ENCODE peak calls at places on chromosome 14, in eight cellular contexts. L is vagina, Y is A549, G is fibroblast of lung, P is endothelial cell of umbilical vein, O is RWPE1, H is ovary, A is cardiac muscle cell. T is an unnamed sample.

GRCh38 chr14:99884834-99885648 is 91.8 kb downstream of the EML1 start:
- DNase-seq in L (no peak), Y (peak), G (peak), P (peak), O (peak), H (no peak), A (peak), T (peak)

GRCh38 chr14:77615231-77616132 is 955 bp downstream of the SPTLC2 start:
- DNase-seq in L (peak), Y (no peak), G (peak), P (peak), O (no peak), H (no peak), A (peak), T (no peak)

GRCh38 chr14:64081174-64081746 is 212.9 kb downstream of the ESR2 start:
- DNase-seq in L (no peak), Y (no peak), G (no peak), P (no peak), O (no peak), H (no peak), A (no peak), T (no peak)

GRCh38 chr14:106204063-106204462 is 677.7 kb downstream of the TMEM121 start:
- DNase-seq in L (no peak), Y (no peak), G (no peak), P (no peak), O (no peak), H (no peak), A (no peak), T (no peak)

GRCh38 chr14:82667006-82667405 is 1133.4 kb upstream of the SEL1L start:
- DNase-seq in L (no peak), Y (no peak), G (peak), P (no peak), O (no peak), H (no peak), A (no peak), T (no peak)

GRCh38 chr14:71209888-71210287 is 302.6 kb downstream of the PCNX1 start:
- DNase-seq in L (no peak), Y (no peak), G (no peak), P (no peak), O (no peak), H (no peak), A (no peak), T (no peak)

GRCh38 chr14:67573268-67574010 is 26.6 kb downstream of the PIGH start:
- DNase-seq in L (no peak), Y (no peak), G (no peak), P (no peak), O (no peak), H (no peak), A (no peak), T (no peak)

GRCh38 chr14:31435276-31435675 is 14.9 kb upstream of the HEATR5A start:
- DNase-seq in L (no peak), Y (no peak), G (peak), P (no peak), O (no peak), H (no peak), A (no peak), T (no peak)

GRCh38 chr14:88983755-88984154 is 159.3 kb downstream of the TTC8 start:
- DNase-seq in L (no peak), Y (peak), G (peak), P (no peak), O (peak), H (no peak), A (no peak), T (no peak)

GRCh38 chr14:70808023-70808401 is 1.3 kb downstream of the MAP3K9 start:
- DNase-seq in L (no peak), Y (peak), G (no peak), P (no peak), O (no peak), H (no peak), A (peak), T (peak)

GRCh38 chr14:64293976-64294671 is at the start of gene ESR2:
- DNase-seq in L (no peak), Y (peak), G (peak), P (peak), O (no peak), H (peak), A (peak), T (peak)

GRCh38 chr14:51004801-51005526 is 60.7 kb upstream of the PYGL start:
- DNase-seq in L (no peak), Y (peak), G (peak), P (no peak), O (peak), H (no peak), A (peak), T (no peak)

GRCh38 chr14:100341301-100342031 is 18.3 kb downstream of the SLC25A47 start:
- DNase-seq in L (peak), Y (peak), G (peak), P (peak), O (peak), H (no peak), A (no peak), T (no peak)

GRCh38 chr14:106417224-106418049 is 891.1 kb downstream of the TMEM121 start:
- DNase-seq in L (no peak), Y (no peak), G (no peak), P (no peak), O (no peak), H (peak), A (no peak), T (peak)

GRCh38 chr14:66088661-66089060 is 397.5 kb upstream of the CCDC196 start:
- DNase-seq in L (no peak), Y (no peak), G (no peak), P (no peak), O (no peak), H (no peak), A (no peak), T (no peak)

GRCh38 chr14:88521818-88522217 is 33.0 kb downstream of the PTPN21 start:
- DNase-seq in L (no peak), Y (no peak), G (peak), P (no peak), O (no peak), H (no peak), A (no peak), T (no peak)

GRCh38 chr14:100285021-100285912 is 21.0 kb downstream of the SLC25A29 start:
- DNase-seq in L (no peak), Y (peak), G (peak), P (peak), O (peak), H (peak), A (peak), T (peak)

GRCh38 chr14:26204954-26205479 is 392.8 kb downstream of the NOVA1 start:
- DNase-seq in L (no peak), Y (no peak), G (peak), P (peak), O (no peak), H (peak), A (peak), T (no peak)

GRCh38 chr14:101007765-101008164 is 104.2 kb upstream of the RTL1 start:
- DNase-seq in L (no peak), Y (no peak), G (no peak), P (no peak), O (no peak), H (no peak), A (no peak), T (no peak)

GRCh38 chr14:32134448-32135070 is 57.5 kb downstream of the ARHGAP5 start:
- DNase-seq in L (no peak), Y (peak), G (peak), P (peak), O (peak), H (no peak), A (no peak), T (no peak)

GRCh38 chr14:67532606-67532997 is 488 bp upstream of the PLEKHH1 start:
- DNase-seq in L (no peak), Y (no peak), G (no peak), P (no peak), O (no peak), H (no peak), A (no peak), T (no peak)

GRCh38 chr14:47541652-47542051 is 133.8 kb downstream of the MDGA2 start:
- DNase-seq in L (no peak), Y (no peak), G (no peak), P (no peak), O (no peak), H (no peak), A (no peak), T (no peak)

GRCh38 chr14:98906123-98906995 is 365.6 kb downstream of the BCL11B start:
- DNase-seq in L (no peak), Y (peak), G (peak), P (no peak), O (peak), H (peak), A (peak), T (no peak)

GRCh38 chr14:106277503-106277902 is 751.1 kb downstream of the TMEM121 start:
- DNase-seq in L (no peak), Y (no peak), G (no peak), P (no peak), O (no peak), H (no peak), A (no peak), T (no peak)

GRCh38 chr14:94665121-94665520 is 52.9 kb downstream of the SERPINA3 start:
- DNase-seq in L (no peak), Y (no peak), G (peak), P (peak), O (no peak), H (no peak), A (no peak), T (no peak)

GRCh38 chr14:72808564-72808963 is 85.3 kb downstream of the DPF3 start:
- DNase-seq in L (no peak), Y (no peak), G (no peak), P (no peak), O (no peak), H (no peak), A (no peak), T (no peak)

GRCh38 chr14:73424453-73424852 is 33.9 kb downstream of the NUMB start:
- DNase-seq in L (no peak), Y (no peak), G (no peak), P (peak), O (no peak), H (no peak), A (no peak), T (no peak)

DNA sequence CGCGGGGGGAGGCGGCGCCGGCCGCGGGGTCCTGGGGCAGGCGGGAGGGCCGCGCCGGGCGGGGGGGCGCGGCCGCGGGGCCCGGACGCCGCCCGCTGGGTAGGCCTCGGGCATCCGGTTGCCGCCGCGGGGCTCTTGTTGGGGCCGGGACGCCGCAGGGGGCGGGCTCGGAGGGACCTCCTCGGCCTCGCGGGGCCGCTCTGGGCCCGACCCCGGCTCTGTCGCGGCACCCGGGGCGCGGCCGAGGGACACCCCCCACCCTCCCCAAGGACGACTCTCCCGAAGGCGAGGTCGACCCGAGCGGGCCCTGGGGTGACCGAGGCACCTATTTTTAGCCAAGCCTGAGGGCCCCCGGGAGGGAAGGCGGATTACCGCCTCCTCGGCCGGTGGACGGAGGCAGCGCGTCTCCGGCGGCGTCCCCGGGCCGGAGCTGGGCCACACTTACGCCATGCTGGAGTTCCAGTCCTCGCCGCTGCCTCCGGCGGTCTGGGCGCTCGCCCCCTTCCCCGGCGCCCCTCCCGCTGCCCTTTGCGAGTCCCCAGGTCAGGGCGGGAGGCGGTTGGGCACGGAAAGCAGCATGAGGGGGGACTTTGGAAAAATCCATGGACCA is 499 bp downstream of the KTN1 start:
- DNase-seq in L (no peak), Y (no peak), G (no peak), P (peak), O (no peak), H (peak), A (peak), T (peak)
- H3K27ac ChIP-seq in L (peak), Y (peak), G (peak), P (peak), O (peak), H (peak), A (peak), T (peak)

DNA sequence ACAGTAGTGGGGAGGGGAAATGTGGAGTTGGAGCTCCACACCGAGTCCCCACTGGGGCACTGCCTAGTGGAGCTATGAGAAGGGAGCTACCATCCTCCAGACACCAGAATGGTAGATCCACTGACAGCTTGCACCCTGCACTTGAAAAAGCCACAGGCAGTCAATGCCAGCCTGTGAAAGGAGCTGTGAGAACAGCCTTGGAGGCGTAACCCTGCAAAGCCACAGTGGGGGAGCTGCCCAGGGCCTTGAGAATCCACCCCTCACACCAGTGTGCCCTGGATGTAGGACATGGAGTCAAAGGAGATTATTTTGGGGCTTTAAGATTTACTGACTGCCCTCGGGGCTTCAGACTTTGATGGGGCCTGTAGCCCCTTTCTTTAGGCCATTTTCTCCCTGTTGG is 12.5 kb downstream of the CTSG start:
- DNase-seq in L (no peak), Y (no peak), G (no peak), P (no peak), O (no peak), H (no peak), A (no peak), T (no peak)
- TF ChIP-seq CTCF in L (no peak), Y (no peak), G (no peak), P (no peak), O (no peak), H (no peak), A (no peak), T (no peak)

GRCh38 chr14:96221109-96221650 is 16.5 kb downstream of the BDKRB2 start:
- DNase-seq in L (no peak), Y (no peak), G (no peak), P (no peak), O (no peak), H (no peak), A (no peak), T (no peak)
- H3K27ac ChIP-seq in L (peak), Y (peak), G (no peak), P (no peak), O (peak), H (no peak), A (no peak), T (no peak)

GRCh38 chr14:75476274-75476995 is 45.8 kb upstream of the BATF start:
- DNase-seq in L (no peak), Y (no peak), G (peak), P (no peak), O (no peak), H (peak), A (peak), T (no peak)
- TF ChIP-seq CTCF in L (no peak), Y (no peak), G (no peak), P (no peak), O (no peak), H (no peak), A (no peak), T (no peak)

DNA sequence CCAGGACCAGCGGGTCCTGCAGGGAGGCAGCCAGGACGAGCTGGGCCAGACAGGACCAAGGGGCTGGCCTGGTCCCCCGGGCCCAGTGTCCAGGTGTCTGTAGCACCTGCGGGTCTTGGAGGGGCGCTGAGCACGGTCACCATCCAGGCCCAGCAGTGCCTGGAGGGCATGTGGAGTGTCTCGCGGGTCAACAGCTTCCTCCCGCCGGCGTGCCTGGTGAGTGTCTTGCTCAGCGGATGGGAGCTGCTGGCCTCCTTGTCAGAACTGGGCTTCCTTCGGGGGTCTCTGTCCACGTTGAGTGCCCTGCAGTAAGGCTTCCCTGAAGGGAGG is 13.8 kb downstream of the KIF26A start:
- DNase-seq in L (no peak), Y (no peak), G (no peak), P (no peak), O (no peak), H (no peak), A (no peak), T (no peak)
- H3K27ac ChIP-seq in L (no peak), Y (no peak), G (no peak), P (no peak), O (peak), H (no peak), A (no peak), T (no peak)

GRCh38 chr14:102139248-102140026 is at the start of gene WDR20:
- DNase-seq in L (peak), Y (peak), G (peak), P (peak), O (peak), H (peak), A (peak), T (peak)
- TF ChIP-seq CTCF in L (no peak), Y (peak), G (no peak), P (no peak), O (no peak), H (no peak), A (no peak), T (no peak)

GRCh38 chr14:91968280-91968679 is 20.8 kb upstream of the FBLN5 start:
- DNase-seq in L (no peak), Y (no peak), G (no peak), P (no peak), O (no peak), H (no peak), A (no peak), T (peak)
- H3K27ac ChIP-seq in L (no peak), Y (no peak), G (no peak), P (no peak), O (no peak), H (no peak), A (no peak), T (no peak)

DNA sequence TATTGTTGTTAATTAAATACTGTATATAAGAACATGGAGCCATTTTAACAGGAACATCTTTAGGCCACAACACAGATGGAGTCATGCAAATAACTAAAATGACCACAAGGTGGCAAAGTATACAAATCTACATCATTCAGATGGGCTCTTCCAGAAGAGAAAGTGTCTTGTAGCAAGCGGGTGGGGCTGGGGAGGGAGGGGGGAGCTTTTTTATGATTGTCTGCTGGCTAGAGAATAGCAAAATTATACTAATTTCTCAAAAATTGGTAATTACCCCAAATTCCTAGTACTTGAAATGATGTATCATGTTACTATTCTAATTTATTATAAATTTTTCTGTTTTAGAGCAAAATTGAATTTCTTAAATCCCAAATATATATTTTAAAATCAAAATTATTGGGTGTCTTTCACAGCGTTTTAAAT is 378.7 kb downstream of the PRKD1 start:
- DNase-seq in L (no peak), Y (peak), G (peak), P (peak), O (peak), H (no peak), A (peak), T (no peak)
- TF ChIP-seq CTCF in L (peak), Y (peak), G (peak), P (peak), O (peak), H (peak), A (peak), T (no peak)

GRCh38 chr14:52315355-52315718 is 1.2 kb downstream of the PTGER2 start:
- DNase-seq in L (no peak), Y (no peak), G (peak), P (no peak), O (no peak), H (no peak), A (no peak), T (no peak)
- H3K27ac ChIP-seq in L (peak), Y (no peak), G (peak), P (no peak), O (no peak), H (no peak), A (no peak), T (peak)